ENCODE peak calls at places on chromosomes 3 and 15, in seven cellular contexts. U, I, Y, R, O, Q and P are unnamed samples.

GRCh38 chr15:74610302-74610951 is 5.2 kb upstream of the CLK3 start:
- DNase-seq in U (no peak), I (no peak), Y (no peak), R (no peak), O (peak; percentile 46), Q (no peak), P (peak; percentile 94)

GRCh38 chr3:182740710-182741109 is 52.6 kb upstream of the ATP11B start:
- DNase-seq in U (no peak), I (no peak), Y (no peak), R (no peak), O (no peak), Q (no peak), P (peak; percentile 73)

GRCh38 chr3:3745693-3746092 is 53.5 kb upstream of the LRRN1 start:
- DNase-seq in U (no peak), I (no peak), Y (no peak), R (no peak), O (no peak), Q (no peak), P (no peak)

GRCh38 chr3:152583913-152584312 is 251.0 kb upstream of the P2RY1 start:
- DNase-seq in U (peak; percentile 12), I (peak; percentile 8), Y (no peak), R (no peak), O (no peak), Q (no peak), P (no peak)

GRCh38 chr15:78098131-78098755 is 5.9 kb downstream of the SH2D7 start:
- DNase-seq in U (no peak), I (no peak), Y (no peak), R (no peak), O (no peak), Q (no peak), P (no peak)

GRCh38 chr3:17801131-17801530 is 58.7 kb upstream of the TBC1D5 start:
- DNase-seq in U (no peak), I (no peak), Y (no peak), R (no peak), O (peak; percentile 18), Q (no peak), P (no peak)

GRCh38 chr15:31442203-31443090 is 115.8 kb downstream of the KLF13 start:
- DNase-seq in U (peak; percentile 97), I (peak; percentile 93), Y (no peak), R (no peak), O (peak; percentile 90), Q (no peak), P (peak; percentile 27)

GRCh38 chr3:126101521-126101982 is 17.6 kb upstream of the SLC41A3 start:
- DNase-seq in U (no peak), I (no peak), Y (no peak), R (no peak), O (no peak), Q (no peak), P (no peak)

GRCh38 chr15:87154771-87155170 is 1075.1 kb downstream of the AGBL1 start:
- DNase-seq in U (peak; percentile 45), I (no peak), Y (no peak), R (no peak), O (peak; percentile 35), Q (no peak), P (no peak)

GRCh38 chr3:34364345-34364744 is 565.9 kb downstream of the PDCD6IP start:
- DNase-seq in U (no peak), I (no peak), Y (no peak), R (no peak), O (no peak), Q (peak; percentile 16), P (no peak)

GRCh38 chr15:89385596-89386242 is 51.1 kb upstream of the POLG start:
- DNase-seq in U (no peak), I (no peak), Y (no peak), R (no peak), O (no peak), Q (no peak), P (no peak)

GRCh38 chr3:149576071-149576564 is 81.7 kb downstream of the WWTR1 start:
- DNase-seq in U (peak; percentile 95), I (peak; percentile 97), Y (no peak), R (no peak), O (peak; percentile 97), Q (peak; percentile 62), P (peak; percentile 20)

GRCh38 chr3:5030152-5030551 is 50.9 kb downstream of the BHLHE40 start:
- DNase-seq in U (no peak), I (no peak), Y (no peak), R (no peak), O (no peak), Q (no peak), P (no peak)

GRCh38 chr3:171231361-171231760 is 204.8 kb upstream of the SLC2A2 start:
- DNase-seq in U (no peak), I (no peak), Y (no peak), R (no peak), O (no peak), Q (no peak), P (no peak)

GRCh38 chr3:149555941-149556340 is 81.4 kb downstream of the TM4SF4 start:
- DNase-seq in U (peak; percentile 84), I (peak; percentile 67), Y (no peak), R (no peak), O (peak; percentile 68), Q (no peak), P (no peak)

GRCh38 chr3:172249039-172249438 is 199.2 kb downstream of the GHSR start:
- DNase-seq in U (peak; percentile 53), I (peak; percentile 81), Y (no peak), R (no peak), O (peak; percentile 74), Q (no peak), P (no peak)

GRCh38 chr3:192835818-192836468 is 81.7 kb downstream of the MB21D2 start:
- DNase-seq in U (peak; percentile 77), I (peak; percentile 70), Y (no peak), R (no peak), O (peak; percentile 93), Q (no peak), P (no peak)

GRCh38 chr3:89584398-89584797 is 477.0 kb downstream of the EPHA3 start:
- DNase-seq in U (no peak), I (no peak), Y (no peak), R (no peak), O (no peak), Q (no peak), P (no peak)

GRCh38 chr15:40252141-40252437 is 13.2 kb downstream of the PAK6 start:
- DNase-seq in U (no peak), I (no peak), Y (no peak), R (no peak), O (no peak), Q (no peak), P (no peak)

GRCh38 chr3:52333869-52334557 is 17.9 kb downstream of the DNAH1 start:
- DNase-seq in U (no peak), I (peak; percentile 45), Y (no peak), R (no peak), O (no peak), Q (no peak), P (no peak)

GRCh38 chr15:45184562-45185041 is 3.2 kb downstream of the SHF start:
- DNase-seq in U (no peak), I (no peak), Y (no peak), R (no peak), O (no peak), Q (no peak), P (no peak)

GRCh38 chr3:133535971-133536634 is 37.4 kb upstream of the CDV3 start:
- DNase-seq in U (peak; percentile 89), I (peak; percentile 96), Y (no peak), R (no peak), O (peak; percentile 91), Q (no peak), P (no peak)

GRCh38 chr3:184474907-184475306 is 86.7 kb upstream of the EPHB3 start:
- DNase-seq in U (no peak), I (no peak), Y (no peak), R (no peak), O (no peak), Q (no peak), P (no peak)